ENCODE peak calls at places on chromosomes 5 and 9, in six cellular contexts. One of them, this sample, is unnamed.

GRCh38 chr5:88888291-88888690 is 5.3 kb upstream of the MEF2C start:
- DNase-seq in CD8-positive, alpha-beta memory T cell: no peak
- DNase-seq in D721Med: no peak
- DNase-seq in NCI-H2081 treated with DMSO at 0.1 percent for 48 hours: no peak
- DNase-seq in iris pigment epithelial cell: no peak
- DNase-seq in right cardiac atrium: no peak
- DNase-seq in this sample: no peak

GRCh38 chr9:80026121-80026520 is 454.4 kb downstream of the TLE4 start:
- DNase-seq in CD8-positive, alpha-beta memory T cell: no peak
- DNase-seq in D721Med: no peak
- DNase-seq in NCI-H2081 treated with DMSO at 0.1 percent for 48 hours: no peak
- DNase-seq in iris pigment epithelial cell: no peak
- DNase-seq in right cardiac atrium: no peak
- DNase-seq in this sample: no peak

GRCh38 chr5:139711067-139711851 is 63.1 kb downstream of the CXXC5 start:
- DNase-seq in CD8-positive, alpha-beta memory T cell: peak
- DNase-seq in D721Med: no peak
- DNase-seq in NCI-H2081 treated with DMSO at 0.1 percent for 48 hours: no peak
- DNase-seq in iris pigment epithelial cell: peak
- DNase-seq in right cardiac atrium: peak
- DNase-seq in this sample: peak

GRCh38 chr9:98501776-98502175 is 207.0 kb downstream of the GABBR2 start:
- DNase-seq in CD8-positive, alpha-beta memory T cell: no peak
- DNase-seq in D721Med: no peak
- DNase-seq in NCI-H2081 treated with DMSO at 0.1 percent for 48 hours: no peak
- DNase-seq in iris pigment epithelial cell: no peak
- DNase-seq in right cardiac atrium: no peak
- DNase-seq in this sample: no peak

GRCh38 chr5:158133369-158133768 is 274.4 kb upstream of the CLINT1 start:
- DNase-seq in CD8-positive, alpha-beta memory T cell: no peak
- DNase-seq in D721Med: no peak
- DNase-seq in NCI-H2081 treated with DMSO at 0.1 percent for 48 hours: no peak
- DNase-seq in iris pigment epithelial cell: peak
- DNase-seq in right cardiac atrium: no peak
- DNase-seq in this sample: no peak

GRCh38 chr9:134301387-134302129 is 24.7 kb upstream of the RXRA start:
- DNase-seq in CD8-positive, alpha-beta memory T cell: peak
- DNase-seq in D721Med: no peak
- DNase-seq in NCI-H2081 treated with DMSO at 0.1 percent for 48 hours: no peak
- DNase-seq in iris pigment epithelial cell: no peak
- DNase-seq in right cardiac atrium: peak
- DNase-seq in this sample: peak

GRCh38 chr9:79014929-79015699 is 556.7 kb upstream of the TLE4 start:
- DNase-seq in CD8-positive, alpha-beta memory T cell: no peak
- DNase-seq in D721Med: no peak
- DNase-seq in NCI-H2081 treated with DMSO at 0.1 percent for 48 hours: peak
- DNase-seq in iris pigment epithelial cell: peak
- DNase-seq in right cardiac atrium: no peak
- DNase-seq in this sample: no peak

GRCh38 chr5:77308154-77308960 is 97.9 kb downstream of the PDE8B start:
- DNase-seq in CD8-positive, alpha-beta memory T cell: no peak
- DNase-seq in D721Med: no peak
- DNase-seq in NCI-H2081 treated with DMSO at 0.1 percent for 48 hours: no peak
- DNase-seq in iris pigment epithelial cell: no peak
- DNase-seq in right cardiac atrium: peak
- DNase-seq in this sample: no peak

GRCh38 chr5:43203373-43203772 is 11.3 kb downstream of the NIM1K start:
- DNase-seq in CD8-positive, alpha-beta memory T cell: no peak
- DNase-seq in D721Med: no peak
- DNase-seq in NCI-H2081 treated with DMSO at 0.1 percent for 48 hours: no peak
- DNase-seq in iris pigment epithelial cell: no peak
- DNase-seq in right cardiac atrium: no peak
- DNase-seq in this sample: no peak

GRCh38 chr9:110710420-110710819 is 41.8 kb downstream of the MUSK start:
- DNase-seq in CD8-positive, alpha-beta memory T cell: no peak
- DNase-seq in D721Med: no peak
- DNase-seq in NCI-H2081 treated with DMSO at 0.1 percent for 48 hours: no peak
- DNase-seq in iris pigment epithelial cell: no peak
- DNase-seq in right cardiac atrium: no peak
- DNase-seq in this sample: no peak

GRCh38 chr9:108150736-108151135 is 661.2 kb upstream of the KLF4 start:
- DNase-seq in CD8-positive, alpha-beta memory T cell: no peak
- DNase-seq in D721Med: no peak
- DNase-seq in NCI-H2081 treated with DMSO at 0.1 percent for 48 hours: no peak
- DNase-seq in iris pigment epithelial cell: peak
- DNase-seq in right cardiac atrium: peak
- DNase-seq in this sample: no peak

GRCh38 chr5:39631948-39632347 is 207.2 kb upstream of the DAB2 start:
- DNase-seq in CD8-positive, alpha-beta memory T cell: no peak
- DNase-seq in D721Med: no peak
- DNase-seq in NCI-H2081 treated with DMSO at 0.1 percent for 48 hours: no peak
- DNase-seq in iris pigment epithelial cell: no peak
- DNase-seq in right cardiac atrium: no peak
- DNase-seq in this sample: no peak

GRCh38 chr5:124755565-124755964 is 9.1 kb upstream of the ZNF608 start:
- DNase-seq in CD8-positive, alpha-beta memory T cell: no peak
- DNase-seq in D721Med: no peak
- DNase-seq in NCI-H2081 treated with DMSO at 0.1 percent for 48 hours: no peak
- DNase-seq in iris pigment epithelial cell: peak
- DNase-seq in right cardiac atrium: no peak
- DNase-seq in this sample: no peak

GRCh38 chr5:173884402-173885053 is 3.6 kb upstream of the CPEB4 start:
- DNase-seq in CD8-positive, alpha-beta memory T cell: peak
- DNase-seq in D721Med: no peak
- DNase-seq in NCI-H2081 treated with DMSO at 0.1 percent for 48 hours: no peak
- DNase-seq in iris pigment epithelial cell: no peak
- DNase-seq in right cardiac atrium: no peak
- DNase-seq in this sample: peak

GRCh38 chr9:114000671-114001409 is 77.3 kb downstream of the AMBP start:
- DNase-seq in CD8-positive, alpha-beta memory T cell: no peak
- DNase-seq in D721Med: no peak
- DNase-seq in NCI-H2081 treated with DMSO at 0.1 percent for 48 hours: no peak
- DNase-seq in iris pigment epithelial cell: no peak
- DNase-seq in right cardiac atrium: no peak
- DNase-seq in this sample: no peak

GRCh38 chr5:159001247-159001646 is 98.5 kb downstream of the EBF1 start:
- DNase-seq in CD8-positive, alpha-beta memory T cell: no peak
- DNase-seq in D721Med: no peak
- DNase-seq in NCI-H2081 treated with DMSO at 0.1 percent for 48 hours: no peak
- DNase-seq in iris pigment epithelial cell: peak
- DNase-seq in right cardiac atrium: no peak
- DNase-seq in this sample: no peak

GRCh38 chr5:113250341-113250953 is 184.3 kb downstream of the TSSK1B start:
- DNase-seq in CD8-positive, alpha-beta memory T cell: no peak
- DNase-seq in D721Med: no peak
- DNase-seq in NCI-H2081 treated with DMSO at 0.1 percent for 48 hours: no peak
- DNase-seq in iris pigment epithelial cell: peak
- DNase-seq in right cardiac atrium: peak
- DNase-seq in this sample: no peak

GRCh38 chr5:172887735-172888134 is 53.7 kb downstream of the ERGIC1 start:
- DNase-seq in CD8-positive, alpha-beta memory T cell: no peak
- DNase-seq in D721Med: no peak
- DNase-seq in NCI-H2081 treated with DMSO at 0.1 percent for 48 hours: no peak
- DNase-seq in iris pigment epithelial cell: peak
- DNase-seq in right cardiac atrium: peak
- DNase-seq in this sample: no peak

GRCh38 chr9:111178361-111179043 is 140.2 kb upstream of the LPAR1 start:
- DNase-seq in CD8-positive, alpha-beta memory T cell: no peak
- DNase-seq in D721Med: no peak
- DNase-seq in NCI-H2081 treated with DMSO at 0.1 percent for 48 hours: no peak
- DNase-seq in iris pigment epithelial cell: peak
- DNase-seq in right cardiac atrium: peak
- DNase-seq in this sample: no peak

GRCh38 chr9:64066736-64067368 is 1218.2 kb downstream of the FOXD4L5 start:
- DNase-seq in CD8-positive, alpha-beta memory T cell: no peak
- DNase-seq in D721Med: no peak
- DNase-seq in NCI-H2081 treated with DMSO at 0.1 percent for 48 hours: no peak
- DNase-seq in iris pigment epithelial cell: no peak
- DNase-seq in right cardiac atrium: no peak
- DNase-seq in this sample: no peak

GRCh38 chr9:94145640-94146039 is 61.4 kb downstream of the PTPDC1 start:
- DNase-seq in CD8-positive, alpha-beta memory T cell: no peak
- DNase-seq in D721Med: no peak
- DNase-seq in NCI-H2081 treated with DMSO at 0.1 percent for 48 hours: no peak
- DNase-seq in iris pigment epithelial cell: no peak
- DNase-seq in right cardiac atrium: no peak
- DNase-seq in this sample: no peak

GRCh38 chr9:14779566-14780022 is 57.1 kb upstream of the CER1 start:
- DNase-seq in CD8-positive, alpha-beta memory T cell: no peak
- DNase-seq in D721Med: no peak
- DNase-seq in NCI-H2081 treated with DMSO at 0.1 percent for 48 hours: no peak
- DNase-seq in iris pigment epithelial cell: peak
- DNase-seq in right cardiac atrium: no peak
- DNase-seq in this sample: no peak

This sample was measured in T-helper 1 cell.